ENCODE peak calls at places on chromosomes 12 and 14, in seven cellular contexts. One of them, this sample, is unnamed. For H3K4me1, the result is how much of the 10 kb centered on the place peaks cover.

GRCh38 chr12:117034691-117035090 is 64.5 kb downstream of the TESC start:
- DNase-seq in neuronal stem cell: no peak
- DNase-seq in H1: no peak
- DNase-seq in mesenchymal stem cell: no peak
- DNase-seq in trophoblast cell: no peak
- DNase-seq in mesendoderm: no peak
- DNase-seq in IMR-90: no peak
- DNase-seq in this sample: no peak

GRCh38 chr12:107864235-107864634 is 89.7 kb downstream of the ASCL4 start:
- DNase-seq in mesenchymal stem cell: no peak
- DNase-seq in trophoblast cell: no peak
- DNase-seq in neuronal stem cell: no peak
- DNase-seq in IMR-90: no peak
- DNase-seq in H1: no peak
- DNase-seq in mesendoderm: peak
- DNase-seq in this sample: peak

GRCh38 chr14:91383439-91383838 is 34.2 kb downstream of the CCDC88C start:
- DNase-seq in neuronal stem cell: no peak
- DNase-seq in trophoblast cell: no peak
- DNase-seq in mesenchymal stem cell: no peak
- DNase-seq in IMR-90: no peak
- DNase-seq in H1: no peak
- DNase-seq in mesendoderm: no peak
- DNase-seq in this sample: no peak

GRCh38 chr14:101711041-101711861 is 50.3 kb upstream of the PPP2R5C start:
- DNase-seq in mesendoderm: peak
- DNase-seq in neuronal stem cell: no peak
- DNase-seq in mesenchymal stem cell: no peak
- DNase-seq in trophoblast cell: no peak
- DNase-seq in IMR-90: no peak
- DNase-seq in H1: no peak
- DNase-seq in this sample: no peak

GRCh38 chr14:33307691-33308369 is 369.2 kb downstream of the NPAS3 start:
- DNase-seq in neuronal stem cell: no peak
- DNase-seq in IMR-90: no peak
- DNase-seq in mesenchymal stem cell: peak
- DNase-seq in mesendoderm: no peak
- DNase-seq in trophoblast cell: peak
- DNase-seq in H1: no peak
- DNase-seq in this sample: no peak

GRCh38 chr14:52918486-52918885 is 32.4 kb downstream of the FERMT2 start:
- DNase-seq in trophoblast cell: no peak
- DNase-seq in mesenchymal stem cell: peak
- DNase-seq in mesendoderm: no peak
- DNase-seq in IMR-90: peak
- DNase-seq in neuronal stem cell: no peak
- DNase-seq in H1: no peak
- DNase-seq in this sample: no peak

GRCh38 chr14:106318700-106319099 is 792.3 kb downstream of the TMEM121 start:
- DNase-seq in trophoblast cell: no peak
- DNase-seq in IMR-90: no peak
- DNase-seq in neuronal stem cell: no peak
- DNase-seq in mesenchymal stem cell: no peak
- DNase-seq in H1: no peak
- DNase-seq in mesendoderm: no peak
- DNase-seq in this sample: no peak

GRCh38 chr12:27462151-27462694 is 15.7 kb downstream of the SMCO2 start:
- DNase-seq in H1: no peak
- DNase-seq in trophoblast cell: no peak
- DNase-seq in mesenchymal stem cell: no peak
- DNase-seq in IMR-90: peak
- DNase-seq in neuronal stem cell: no peak
- DNase-seq in mesendoderm: no peak
- DNase-seq in this sample: no peak

DNA sequence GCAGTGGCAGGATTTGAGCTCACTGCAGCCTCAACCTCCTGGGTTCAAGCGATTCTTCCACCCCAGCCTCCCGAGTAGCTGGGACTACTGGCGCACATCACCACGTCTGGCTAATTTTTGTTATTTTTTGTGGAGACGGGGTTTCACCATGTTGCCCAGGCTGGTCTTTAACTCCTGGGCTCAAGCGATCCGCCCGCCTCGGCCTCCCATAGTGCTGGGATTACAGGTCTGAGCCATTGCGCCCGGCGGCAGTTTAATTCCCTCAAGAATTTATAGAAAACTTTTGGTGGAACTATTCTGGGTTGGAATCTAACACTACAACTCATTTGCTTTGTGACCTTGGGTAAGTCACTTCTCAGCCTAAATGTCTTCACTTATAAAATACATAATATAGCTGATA is 1.8 kb upstream of the SP1 start:
- DNase-seq in IMR-90: no peak
- DNase-seq in neuronal stem cell: no peak
- DNase-seq in trophoblast cell: no peak
- DNase-seq in H1: no peak
- DNase-seq in mesenchymal stem cell: no peak
- DNase-seq in mesendoderm: no peak
- DNase-seq in this sample: no peak
- H3K9ac ChIP-seq in IMR-90: no peak
- H3K9ac ChIP-seq in neuronal stem cell: no peak
- H3K9ac ChIP-seq in trophoblast cell: no peak
- H3K9ac ChIP-seq in H1: no peak
- H3K9ac ChIP-seq in mesenchymal stem cell: peak
- H3K9ac ChIP-seq in mesendoderm: no peak
- H3K9ac ChIP-seq in this sample: no peak

GRCh38 chr12:10361622-10362021 is 28.2 kb downstream of the KLRK1 start:
- DNase-seq in IMR-90: peak
- DNase-seq in neuronal stem cell: no peak
- DNase-seq in H1: no peak
- DNase-seq in trophoblast cell: no peak
- DNase-seq in mesenchymal stem cell: peak
- DNase-seq in mesendoderm: peak
- DNase-seq in this sample: no peak

GRCh38 chr12:10362325-10362724 is 27.5 kb downstream of the KLRK1 start:
- DNase-seq in mesenchymal stem cell: no peak
- DNase-seq in trophoblast cell: no peak
- DNase-seq in H1: no peak
- DNase-seq in mesendoderm: no peak
- DNase-seq in neuronal stem cell: no peak
- DNase-seq in IMR-90: no peak
- DNase-seq in this sample: no peak

GRCh38 chr12:10363922-10364838 is 25.7 kb downstream of the KLRK1 start:
- DNase-seq in IMR-90: peak
- DNase-seq in H1: no peak
- DNase-seq in mesenchymal stem cell: peak
- DNase-seq in neuronal stem cell: no peak
- DNase-seq in mesendoderm: peak
- DNase-seq in trophoblast cell: peak
- DNase-seq in this sample: no peak

GRCh38 chr12:10363665-10363921 is 26.2 kb downstream of the KLRK1 start:
- DNase-seq in mesendoderm: no peak
- DNase-seq in H1: no peak
- DNase-seq in mesenchymal stem cell: no peak
- DNase-seq in trophoblast cell: no peak
- DNase-seq in IMR-90: no peak
- DNase-seq in neuronal stem cell: no peak
- DNase-seq in this sample: no peak

DNA sequence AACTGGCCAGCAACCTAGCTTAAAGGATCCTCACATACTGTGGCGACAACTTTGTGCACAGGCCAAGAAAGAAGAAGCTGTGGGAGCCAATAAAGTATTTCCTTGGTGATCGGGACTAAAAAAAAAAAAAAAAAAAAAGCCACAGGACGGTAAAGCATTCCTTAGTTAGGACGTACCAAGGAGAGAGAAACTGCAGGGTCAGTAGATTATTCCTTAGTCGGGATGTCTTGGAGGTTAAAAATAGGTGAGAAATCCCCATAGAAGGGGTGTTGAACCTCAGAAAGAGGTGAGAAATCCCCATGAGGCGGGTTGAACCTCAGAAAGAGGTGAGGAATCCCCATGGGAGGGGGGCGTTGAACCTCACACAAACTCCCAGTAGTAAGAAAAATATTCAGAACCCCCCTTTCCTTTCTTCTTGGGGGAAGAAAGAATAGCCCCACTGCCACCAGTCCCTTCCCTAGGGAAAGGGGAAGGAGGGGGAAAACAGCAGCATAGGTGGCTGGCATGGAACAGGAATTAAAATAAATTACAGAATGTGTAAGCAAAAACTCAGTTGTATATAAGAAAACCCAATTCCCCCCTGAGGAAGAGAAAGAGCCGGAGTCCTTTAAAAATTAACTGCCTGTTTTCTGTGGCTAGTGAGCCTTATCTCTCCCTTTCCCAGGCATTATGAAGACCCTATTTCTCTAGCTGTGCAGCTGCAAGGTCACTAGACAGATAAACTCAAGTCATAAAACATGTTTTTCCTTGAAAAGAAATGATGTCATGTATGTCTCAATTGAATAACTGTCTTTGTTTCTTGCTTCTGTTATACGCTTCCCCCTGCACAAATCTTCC is 26.8 kb downstream of the KLRK1 start:
- DNase-seq in mesenchymal stem cell: peak
- DNase-seq in trophoblast cell: no peak
- DNase-seq in H1: no peak
- DNase-seq in neuronal stem cell: no peak
- DNase-seq in IMR-90: no peak
- DNase-seq in mesendoderm: peak
- DNase-seq in this sample: no peak
- H3K4me1 ChIP-seq in mesenchymal stem cell: under half
- H3K4me1 ChIP-seq in trophoblast cell: under half
- H3K4me1 ChIP-seq in H1: under half
- H3K4me1 ChIP-seq in neuronal stem cell: under half
- H3K4me1 ChIP-seq in IMR-90: under half
- H3K4me1 ChIP-seq in mesendoderm: under half
- H3K4me1 ChIP-seq in this sample: under half

GRCh38 chr12:7066596-7066995 is 6.1 kb downstream of the C1S start:
- DNase-seq in IMR-90: no peak
- DNase-seq in mesenchymal stem cell: no peak
- DNase-seq in neuronal stem cell: no peak
- DNase-seq in H1: no peak
- DNase-seq in mesendoderm: no peak
- DNase-seq in trophoblast cell: no peak
- DNase-seq in this sample: no peak

GRCh38 chr12:7068240-7068993 is 7.9 kb downstream of the C1S start:
- DNase-seq in IMR-90: peak
- DNase-seq in mesendoderm: no peak
- DNase-seq in trophoblast cell: no peak
- DNase-seq in H1: no peak
- DNase-seq in neuronal stem cell: no peak
- DNase-seq in mesenchymal stem cell: peak
- DNase-seq in this sample: no peak

GRCh38 chr12:7067096-7067495 is 6.6 kb downstream of the C1S start:
- DNase-seq in trophoblast cell: no peak
- DNase-seq in mesendoderm: no peak
- DNase-seq in H1: no peak
- DNase-seq in mesenchymal stem cell: no peak
- DNase-seq in IMR-90: no peak
- DNase-seq in neuronal stem cell: no peak
- DNase-seq in this sample: no peak

GRCh38 chr12:7064516-7064915 is 4.0 kb downstream of the C1S start:
- DNase-seq in trophoblast cell: no peak
- DNase-seq in IMR-90: no peak
- DNase-seq in mesenchymal stem cell: no peak
- DNase-seq in H1: no peak
- DNase-seq in neuronal stem cell: no peak
- DNase-seq in mesendoderm: no peak
- DNase-seq in this sample: no peak

GRCh38 chr12:7065073-7065623 is 4.6 kb downstream of the C1S start:
- DNase-seq in mesenchymal stem cell: no peak
- DNase-seq in neuronal stem cell: no peak
- DNase-seq in IMR-90: no peak
- DNase-seq in mesendoderm: no peak
- DNase-seq in H1: no peak
- DNase-seq in trophoblast cell: no peak
- DNase-seq in this sample: no peak
- H2AK5ac ChIP-seq in mesenchymal stem cell: no peak
- H2AK5ac ChIP-seq in neuronal stem cell: no peak
- H2AK5ac ChIP-seq in IMR-90: no peak
- H2AK5ac ChIP-seq in mesendoderm: no peak
- H2AK5ac ChIP-seq in H1: no peak
- H2AK5ac ChIP-seq in trophoblast cell: no peak
- H2AK5ac ChIP-seq in this sample: no peak

GRCh38 chr12:1910468-1910867 is 8.0 kb downstream of the CACNA2D4 start:
- DNase-seq in IMR-90: no peak
- DNase-seq in neuronal stem cell: no peak
- DNase-seq in mesendoderm: no peak
- DNase-seq in mesenchymal stem cell: no peak
- DNase-seq in trophoblast cell: no peak
- DNase-seq in H1: no peak
- DNase-seq in this sample: no peak

GRCh38 chr12:1908758-1909157 is 9.7 kb downstream of the CACNA2D4 start:
- DNase-seq in neuronal stem cell: no peak
- DNase-seq in trophoblast cell: no peak
- DNase-seq in mesendoderm: no peak
- DNase-seq in IMR-90: no peak
- DNase-seq in mesenchymal stem cell: no peak
- DNase-seq in H1: no peak
- DNase-seq in this sample: peak

GRCh38 chr12:1904875-1905274 is 13.6 kb downstream of the CACNA2D4 start:
- DNase-seq in trophoblast cell: no peak
- DNase-seq in neuronal stem cell: no peak
- DNase-seq in mesendoderm: no peak
- DNase-seq in IMR-90: no peak
- DNase-seq in mesenchymal stem cell: no peak
- DNase-seq in H1: no peak
- DNase-seq in this sample: no peak

GRCh38 chr12:1906579-1906978 is 11.9 kb downstream of the CACNA2D4 start:
- DNase-seq in neuronal stem cell: no peak
- DNase-seq in mesendoderm: no peak
- DNase-seq in trophoblast cell: no peak
- DNase-seq in H1: no peak
- DNase-seq in mesenchymal stem cell: no peak
- DNase-seq in IMR-90: no peak
- DNase-seq in this sample: no peak

DNA sequence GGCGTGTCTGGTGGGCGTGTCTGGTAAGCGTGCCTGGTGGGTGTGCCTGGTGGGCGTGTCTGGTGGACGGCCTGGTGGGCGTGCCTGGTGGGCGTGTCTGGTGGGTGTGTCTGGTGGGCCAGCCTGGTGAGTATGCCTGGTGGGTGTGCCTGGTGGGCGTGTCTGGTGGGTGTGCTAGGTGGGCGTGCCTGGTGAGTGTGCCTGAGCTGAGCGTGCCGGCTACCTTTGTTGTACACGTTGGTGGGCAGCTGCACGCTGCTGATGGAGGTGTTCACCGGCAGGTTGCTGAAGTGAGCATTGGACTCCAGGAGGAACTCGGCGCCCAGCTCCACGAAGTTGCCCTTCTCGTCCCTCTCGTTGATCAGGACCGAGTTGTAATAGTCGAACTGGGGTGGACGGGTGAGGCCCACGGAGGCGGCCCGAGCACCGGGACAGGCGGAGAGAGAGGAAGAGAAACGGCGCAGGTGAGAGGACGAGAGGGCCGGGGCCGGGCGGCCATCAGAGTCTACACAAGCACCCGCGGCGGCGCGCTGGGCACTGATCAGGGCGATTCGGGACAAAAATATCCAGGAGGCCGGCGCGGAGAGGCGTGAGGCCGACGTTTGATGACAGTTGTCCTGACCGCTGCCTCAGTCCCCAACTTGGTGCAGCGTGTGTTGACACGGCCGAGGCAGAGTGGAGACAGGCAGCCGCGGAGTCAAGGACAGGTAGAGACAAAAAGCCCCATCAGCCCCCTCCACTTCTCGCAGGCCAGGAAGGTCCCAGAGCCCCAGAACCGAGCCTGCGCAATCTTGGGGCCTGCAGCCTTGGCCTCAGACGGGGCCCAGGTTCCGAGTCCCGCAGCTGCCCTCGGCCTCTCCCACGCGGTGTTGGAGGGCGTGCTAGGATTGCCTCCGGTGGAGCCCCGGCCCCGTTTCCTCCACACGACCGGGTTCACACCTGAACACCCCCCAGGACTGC is 10.5 kb downstream of the CACNA2D4 start:
- DNase-seq in mesenchymal stem cell: no peak
- DNase-seq in IMR-90: no peak
- DNase-seq in neuronal stem cell: no peak
- DNase-seq in H1: no peak
- DNase-seq in trophoblast cell: peak
- DNase-seq in mesendoderm: no peak
- DNase-seq in this sample: peak
- H3K9ac ChIP-seq in mesenchymal stem cell: no peak
- H3K9ac ChIP-seq in IMR-90: no peak
- H3K9ac ChIP-seq in neuronal stem cell: peak
- H3K9ac ChIP-seq in H1: no peak
- H3K9ac ChIP-seq in trophoblast cell: no peak
- H3K9ac ChIP-seq in mesendoderm: no peak
- H3K9ac ChIP-seq in this sample: no peak

This sample was measured in H9.